ENCODE peak calls at places on chromosomes 16 and 17, in five cellular contexts. I, R, K, Y and S are unnamed samples.
A peak's percentile ranks its signal among the peaks of the same experiment; 100 is the strongest.

GRCh38 chr16:75379911-75380847 is 53.1 kb downstream of the CFDP1 start:
- DNase-seq in I (peak; percentile 52), R (no peak), K (no peak), Y (no peak), S (no peak)

GRCh38 chr16:15689290-15689689 is 39.2 kb downstream of the NDE1 start:
- DNase-seq in I (no peak), R (no peak), K (no peak), Y (no peak), S (no peak)

GRCh38 chr16:84834403-84834772 is 14.6 kb downstream of the CRISPLD2 start:
- DNase-seq in I (no peak), R (no peak), K (no peak), Y (peak; percentile 53), S (no peak)

GRCh38 chr17:31462261-31462660 is 70.8 kb downstream of the RAB11FIP4 start:
- DNase-seq in I (no peak), R (no peak), K (no peak), Y (no peak), S (no peak)

GRCh38 chr16:20868890-20869289 is 31.3 kb downstream of the DCUN1D3 start:
- DNase-seq in I (no peak), R (peak; percentile 88), K (no peak), Y (peak; percentile 85), S (no peak)

GRCh38 chr16:23061669-23062068 is 87.6 kb downstream of the USP31 start:
- DNase-seq in I (no peak), R (no peak), K (no peak), Y (no peak), S (no peak)

GRCh38 chr17:62656446-62656845 is 29.0 kb downstream of the MRC2 start:
- DNase-seq in I (no peak), R (no peak), K (no peak), Y (no peak), S (no peak)

GRCh38 chr17:60435244-60436170 is 13.2 kb downstream of the CHCT1 start:
- DNase-seq in I (peak; percentile 72), R (no peak), K (no peak), Y (peak; percentile 94), S (peak; percentile 27)

GRCh38 chr17:54900457-54901229 is at the start of gene TOM1L1:
- DNase-seq in I (peak; percentile 40), R (peak; percentile 93), K (no peak), Y (peak; percentile 72), S (no peak)

GRCh38 chr16:77359065-77359502 is 75.8 kb downstream of the ADAMTS18 start:
- DNase-seq in I (no peak), R (no peak), K (no peak), Y (peak; percentile 16), S (no peak)

GRCh38 chr17:16379654-16380053 is 1.2 kb upstream of the UBB start:
- DNase-seq in I (no peak), R (no peak), K (no peak), Y (no peak), S (no peak)

GRCh38 chr16:87834668-87835473 is 34.4 kb downstream of the SLC7A5 start:
- DNase-seq in I (no peak), R (no peak), K (no peak), Y (peak; percentile 43), S (no peak)

GRCh38 chr16:53899471-53899870 is 195.5 kb downstream of the FTO start:
- DNase-seq in I (no peak), R (no peak), K (no peak), Y (peak; percentile 33), S (no peak)

GRCh38 chr16:14198603-14199002 is 127.5 kb downstream of the MRTFB start:
- DNase-seq in I (no peak), R (no peak), K (no peak), Y (no peak), S (no peak)

GRCh38 chr16:57235128-57236092 is 9.6 kb upstream of the ARL2BP start:
- DNase-seq in I (no peak), R (no peak), K (no peak), Y (peak; percentile 43), S (no peak)

GRCh38 chr16:17304124-17304813 is 166.5 kb downstream of the XYLT1 start:
- DNase-seq in I (no peak), R (no peak), K (no peak), Y (no peak), S (no peak)

GRCh38 chr16:51763072-51763658 is 612.1 kb upstream of the SALL1 start:
- DNase-seq in I (no peak), R (no peak), K (no peak), Y (no peak), S (no peak)

GRCh38 chr17:29126268-29126923 is 53.8 kb downstream of the MYO18A start:
- DNase-seq in I (no peak), R (peak; percentile 44), K (no peak), Y (no peak), S (no peak)

GRCh38 chr16:57593021-57593420 is 35.4 kb upstream of the ADGRG1 start:
- DNase-seq in I (no peak), R (no peak), K (no peak), Y (no peak), S (no peak)

GRCh38 chr17:31560836-31561235 is 169.4 kb downstream of the RAB11FIP4 start:
- DNase-seq in I (no peak), R (no peak), K (no peak), Y (no peak), S (no peak)

GRCh38 chr16:79929260-79929977 is 328.9 kb upstream of the MAF start:
- DNase-seq in I (no peak), R (no peak), K (no peak), Y (no peak), S (no peak)

GRCh38 chr17:77427471-77427991 is 286.8 kb downstream of the SEC14L1 start:
- DNase-seq in I (no peak), R (no peak), K (no peak), Y (peak; percentile 83), S (no peak)

GRCh38 chr17:9217151-9218067 is 196.1 kb downstream of the NTN1 start:
- DNase-seq in I (no peak), R (no peak), K (no peak), Y (peak; percentile 65), S (no peak)

GRCh38 chr16:49603956-49604355 is 230.4 kb downstream of the C16orf78 start:
- DNase-seq in I (no peak), R (no peak), K (no peak), Y (no peak), S (no peak)

GRCh38 chr17:1197379-1197778 is 17.6 kb upstream of the ABR start:
- DNase-seq in I (no peak), R (no peak), K (no peak), Y (peak; percentile 91), S (no peak)

GRCh38 chr17:12538003-12538402 is 127.7 kb upstream of the MYOCD start:
- DNase-seq in I (no peak), R (no peak), K (no peak), Y (no peak), S (no peak)

GRCh38 chr16:585351-585750 is 4.5 kb upstream of the RAB40C start:
- DNase-seq in I (no peak), R (peak; percentile 58), K (no peak), Y (no peak), S (no peak)

GRCh38 chr16:19804538-19805323 is 79.9 kb downstream of the GPRC5B start:
- DNase-seq in I (no peak), R (no peak), K (no peak), Y (peak; percentile 46), S (no peak)

GRCh38 chr16:10987361-10988163 is 43.2 kb downstream of the CLEC16A start:
- DNase-seq in I (no peak), R (no peak), K (no peak), Y (peak; percentile 49), S (no peak)

GRCh38 chr17:3754066-3754457 is 30.4 kb downstream of the HASPIN start:
- DNase-seq in I (no peak), R (no peak), K (no peak), Y (no peak), S (no peak)

GRCh38 chr17:79778504-79779087 is 648 bp downstream of the CBX2 start:
- DNase-seq in I (no peak), R (no peak), K (no peak), Y (no peak), S (no peak)

GRCh38 chr17:57106107-57106835 is 21.2 kb downstream of the AKAP1 start:
- DNase-seq in I (no peak), R (peak; percentile 70), K (no peak), Y (no peak), S (no peak)

GRCh38 chr17:2957631-2958286 is 105.6 kb downstream of the OR1D5 start:
- DNase-seq in I (no peak), R (no peak), K (no peak), Y (peak; percentile 53), S (no peak)

GRCh38 chr16:3058173-3059030 is 7.0 kb upstream of the IL32 start:
- DNase-seq in I (peak; percentile 80), R (peak; percentile 78), K (no peak), Y (peak; percentile 31), S (no peak)
- TF ChIP-seq CTCF in I (peak; percentile 64), R (peak; percentile 26), K (no peak), Y (no peak), S (no peak)

GRCh38 chr17:73423159-73423715 is 111.4 kb upstream of the CDC42EP4 start:
- DNase-seq in I (no peak), R (no peak), K (no peak), Y (no peak), S (no peak)

GRCh38 chr17:73420897-73421296 is 109.1 kb upstream of the CDC42EP4 start:
- DNase-seq in I (no peak), R (no peak), K (no peak), Y (peak; percentile 23), S (no peak)

GRCh38 chr17:73424571-73424970 is 112.8 kb upstream of the CDC42EP4 start:
- DNase-seq in I (no peak), R (no peak), K (no peak), Y (no peak), S (no peak)

GRCh38 chr17:73422121-73422520 is 110.3 kb upstream of the CDC42EP4 start:
- DNase-seq in I (no peak), R (no peak), K (no peak), Y (no peak), S (no peak)

DNA sequence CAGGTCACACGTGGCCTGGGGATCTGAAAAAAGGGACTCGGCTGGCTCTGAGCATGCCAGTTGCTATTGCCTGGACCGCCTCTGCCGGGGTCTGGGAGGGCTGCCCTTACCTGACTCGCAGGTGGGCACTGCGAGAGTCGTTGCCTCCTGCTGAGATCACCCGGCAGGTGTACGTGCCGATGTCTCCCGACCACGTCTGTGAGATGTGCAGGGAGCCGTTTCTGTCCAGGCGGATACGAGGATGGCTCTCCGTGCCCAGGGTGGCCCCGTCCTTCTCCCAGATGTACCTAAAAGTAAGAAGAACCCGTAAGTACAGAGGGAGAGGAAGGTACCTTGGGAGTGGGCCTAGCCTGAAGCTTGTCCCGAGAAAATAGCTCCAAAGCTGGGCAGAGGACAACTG is 112.0 kb upstream of the CDC42EP4 start:
- DNase-seq in I (no peak), R (no peak), K (no peak), Y (no peak), S (no peak)
- TF ChIP-seq CTCF in I (no peak), R (no peak), K (no peak), Y (no peak), S (no peak)

DNA sequence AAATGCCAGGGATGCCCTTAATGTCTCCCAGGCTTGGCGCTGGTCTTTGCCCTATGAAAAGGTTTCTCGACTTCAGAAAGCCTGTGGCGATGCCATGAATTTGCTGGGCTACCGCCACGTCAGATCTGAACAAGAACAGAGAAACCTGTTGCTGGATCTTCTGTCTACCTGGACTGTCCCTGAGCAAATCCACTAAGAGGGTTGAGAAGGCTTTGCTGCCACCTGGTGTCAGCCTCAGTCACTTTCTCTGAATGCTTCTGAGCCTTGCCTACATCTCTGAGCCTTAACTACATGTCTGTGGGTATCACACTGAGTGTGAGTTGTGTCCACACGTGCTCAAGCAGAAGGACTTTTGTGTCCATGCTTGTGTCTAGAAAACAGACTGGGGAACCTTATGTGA is 11.4 kb downstream of the CHST4 start:
- DNase-seq in I (peak; percentile 71), R (peak; percentile 56), K (no peak), Y (peak; percentile 57), S (no peak)
- TF ChIP-seq CTCF in I (peak; percentile 82), R (peak; percentile 63), K (peak; percentile 35), Y (peak; percentile 69), S (peak; percentile 15)

GRCh38 chr17:69954241-69954933 is 120.6 kb upstream of the KCNJ16 start:
- DNase-seq in I (no peak), R (no peak), K (no peak), Y (no peak), S (no peak)
- TF ChIP-seq CTCF in I (no peak), R (no peak), K (no peak), Y (no peak), S (no peak)